ENCODE peak calls at places on chromosomes 7 and 10, in seven cellular contexts. Y is AG09319, X is foreskin fibroblast, K is mammary epithelial cell, P is K562, U is foreskin keratinocyte, Z is left ventricle myocardium inferior. R is an unnamed sample.

GRCh38 chr7:121872831-121873764 is at the start of gene PTPRZ1:
- DNase-seq in Y (no peak), X (peak), K (peak), P (no peak), U (peak), Z (no peak), R (no peak)

GRCh38 chr10:11551915-11552602 is 59.4 kb downstream of the USP6NL start:
- DNase-seq in Y (no peak), X (peak), K (peak), P (peak), U (peak), Z (no peak), R (peak)

GRCh38 chr10:124252097-124252715 is 158.8 kb upstream of the CHST15 start:
- DNase-seq in Y (no peak), X (no peak), K (no peak), P (no peak), U (no peak), Z (no peak), R (no peak)

GRCh38 chr7:46784746-46785145 is 797.2 kb downstream of the TNS3 start:
- DNase-seq in Y (no peak), X (peak), K (peak), P (no peak), U (peak), Z (no peak), R (peak)

GRCh38 chr7:155129186-155129585 is 59.1 kb downstream of the HTR5A start:
- DNase-seq in Y (no peak), X (no peak), K (no peak), P (no peak), U (no peak), Z (no peak), R (no peak)

GRCh38 chr10:5943536-5943935 is 33.8 kb downstream of the IL15RA start:
- DNase-seq in Y (peak), X (peak), K (no peak), P (no peak), U (no peak), Z (peak), R (peak)

GRCh38 chr7:123961731-123962130 is 36.7 kb downstream of the SPAM1 start:
- DNase-seq in Y (no peak), X (no peak), K (peak), P (no peak), U (no peak), Z (no peak), R (no peak)

GRCh38 chr7:30469303-30469702 is 9.3 kb downstream of the NOD1 start:
- DNase-seq in Y (peak), X (peak), K (peak), P (no peak), U (peak), Z (peak), R (peak)

GRCh38 chr10:22620140-22620857 is 94.1 kb downstream of the PIP4K2A start:
- DNase-seq in Y (peak), X (peak), K (peak), P (peak), U (peak), Z (peak), R (peak)

GRCh38 chr10:129769381-129770116 is 194.5 kb downstream of the EBF3 start:
- DNase-seq in Y (no peak), X (no peak), K (no peak), P (no peak), U (no peak), Z (no peak), R (no peak)

GRCh38 chr10:92822060-92822634 is 26.2 kb upstream of the EXOC6 start:
- DNase-seq in Y (peak), X (peak), K (peak), P (peak), U (peak), Z (no peak), R (peak)

GRCh38 chr10:58780481-58780880 is 267.8 kb downstream of the BICC1 start:
- DNase-seq in Y (no peak), X (no peak), K (no peak), P (no peak), U (no peak), Z (no peak), R (no peak)

GRCh38 chr10:84296071-84296981 is 32.1 kb upstream of the CCSER2 start:
- DNase-seq in Y (no peak), X (peak), K (peak), P (no peak), U (no peak), Z (no peak), R (no peak)

GRCh38 chr7:6026011-6026819 is 5.0 kb upstream of the ANKRD61 start:
- DNase-seq in Y (no peak), X (peak), K (peak), P (peak), U (no peak), Z (peak), R (no peak)

GRCh38 chr7:133709036-133709880 is 417.9 kb upstream of the LRGUK start:
- DNase-seq in Y (no peak), X (no peak), K (no peak), P (no peak), U (no peak), Z (no peak), R (no peak)

GRCh38 chr7:74503061-74503460 is 49.4 kb downstream of the GTF2IRD1 start:
- DNase-seq in Y (no peak), X (no peak), K (no peak), P (no peak), U (no peak), Z (no peak), R (no peak)

GRCh38 chr7:110718514-110719205 is 372.3 kb upstream of the LRRN3 start:
- DNase-seq in Y (no peak), X (no peak), K (no peak), P (no peak), U (no peak), Z (no peak), R (no peak)

GRCh38 chr10:86803156-86803555 is 46.7 kb downstream of the BMPR1A start:
- DNase-seq in Y (no peak), X (no peak), K (no peak), P (no peak), U (no peak), Z (no peak), R (no peak)

GRCh38 chr7:140017543-140017942 is 45.2 kb downstream of the PARP12 start:
- DNase-seq in Y (no peak), X (no peak), K (no peak), P (no peak), U (no peak), Z (no peak), R (no peak)

DNA sequence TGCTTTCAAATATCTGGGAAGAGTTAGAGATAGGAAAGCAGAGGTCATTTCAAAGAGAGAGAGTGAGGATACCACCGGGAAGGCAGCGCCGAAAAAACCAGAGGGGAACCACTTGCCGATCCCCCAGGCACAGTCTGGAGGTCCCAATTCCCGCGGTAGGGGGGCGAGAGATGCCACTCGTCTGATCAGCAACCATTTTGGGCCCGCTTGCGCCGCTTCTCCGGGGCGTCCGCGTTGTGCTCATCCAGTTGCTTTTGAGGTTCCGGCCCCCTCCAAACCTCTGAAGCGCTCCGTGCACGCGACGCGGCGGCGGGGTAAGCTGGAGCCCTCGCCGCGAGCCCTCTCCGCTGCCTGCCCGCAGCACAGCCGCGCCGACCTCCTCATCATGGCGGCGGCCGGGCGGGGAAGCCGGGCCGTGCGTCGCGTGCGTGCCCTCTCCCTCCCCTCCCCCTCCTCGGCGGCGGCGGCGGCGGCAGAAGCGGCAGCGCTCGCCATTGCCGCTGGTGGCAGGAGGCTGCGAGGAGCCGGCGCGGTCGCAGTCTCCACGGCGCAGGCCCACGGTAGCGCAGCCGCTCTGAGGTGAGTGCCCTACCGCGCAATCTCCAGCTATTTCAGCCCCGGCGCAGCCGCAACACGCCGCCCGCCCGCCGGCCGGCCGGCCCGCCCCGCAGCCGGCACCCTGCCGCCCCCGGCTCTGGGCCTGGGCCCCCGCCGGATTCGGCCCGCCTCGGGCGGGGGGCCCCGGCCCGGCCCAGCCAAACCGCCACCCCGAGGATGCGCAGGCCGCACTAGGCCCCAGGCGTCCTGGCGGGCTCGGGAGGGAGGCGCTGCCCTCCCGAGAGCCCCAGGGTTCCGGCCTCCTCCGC is at the start of gene NRF1:
- DNase-seq in Y (peak), X (peak), K (peak), P (peak), U (peak), Z (peak), R (peak)
- TF ChIP-seq CTCF in Y (no peak), X (no peak), K (no peak), P (peak), U (peak), Z (peak), R (no peak)

DNA sequence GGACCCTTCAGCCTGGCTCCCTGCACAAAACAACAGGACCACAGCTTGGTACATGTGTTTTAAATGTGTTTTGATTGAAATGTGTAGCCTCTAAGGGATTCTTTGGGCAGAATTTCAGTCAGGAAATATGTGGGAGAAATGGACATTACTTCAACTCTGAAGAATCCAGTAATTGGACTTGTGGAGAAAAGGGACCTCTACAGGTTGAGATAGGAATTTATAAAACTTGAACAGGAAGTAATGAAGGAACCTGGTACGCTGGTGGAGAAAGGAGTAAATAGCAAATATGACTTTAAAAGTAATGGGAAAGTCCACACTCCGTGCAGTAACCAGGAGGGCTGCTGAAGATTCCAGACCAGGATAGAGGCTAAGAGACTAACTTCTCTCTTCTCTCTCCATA is 220.5 kb downstream of the LHFPL3 start:
- DNase-seq in Y (no peak), X (no peak), K (no peak), P (peak), U (no peak), Z (no peak), R (no peak)
- TF ChIP-seq CTCF in Y (no peak), X (no peak), K (no peak), P (peak), U (no peak), Z (no peak), R (no peak)

DNA sequence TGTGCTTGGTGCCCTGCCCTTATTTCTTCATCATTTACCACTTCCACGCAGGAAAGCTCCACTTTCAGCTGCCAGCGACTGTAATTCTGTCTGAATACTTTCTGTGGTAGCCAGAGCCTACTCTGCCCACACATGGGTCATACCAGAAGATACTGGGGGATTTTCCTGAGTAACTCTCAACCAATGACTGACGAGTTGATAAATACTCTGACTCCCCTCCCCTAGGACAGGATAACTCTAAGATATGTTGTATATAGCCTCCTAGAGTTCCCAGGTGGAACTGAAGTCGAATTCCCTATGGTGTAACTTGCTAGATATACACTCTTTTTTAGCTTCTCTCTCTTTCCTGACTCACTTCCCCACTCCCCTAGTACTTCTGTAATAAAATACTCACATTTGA is 29.8 kb downstream of the SEM1 start:
- DNase-seq in Y (no peak), X (no peak), K (no peak), P (no peak), U (no peak), Z (no peak), R (no peak)
- TF ChIP-seq CTCF in Y (no peak), X (no peak), K (no peak), P (no peak), U (no peak), Z (no peak), R (no peak)

DNA sequence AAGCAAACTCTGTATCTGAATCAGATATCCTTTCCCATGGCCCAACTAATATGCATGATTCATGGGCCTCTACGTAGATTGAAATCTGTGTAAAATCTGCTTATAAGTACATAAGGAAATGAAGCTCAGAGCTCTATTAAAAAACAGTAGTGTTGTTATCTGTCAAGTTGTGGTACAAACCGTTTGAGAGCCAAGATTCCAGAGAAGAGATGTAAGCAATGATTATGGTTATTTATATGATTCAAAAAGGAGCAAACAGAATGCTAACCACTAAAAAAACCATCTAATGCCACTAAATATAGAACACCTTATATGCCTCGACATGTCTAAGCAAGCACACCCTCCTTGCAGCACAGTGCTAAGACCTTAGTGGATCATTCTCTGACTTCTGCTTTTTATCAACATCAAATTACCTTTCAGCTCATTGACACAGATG is 26.6 kb downstream of the RPP38 start:
- DNase-seq in Y (no peak), X (no peak), K (peak), P (no peak), U (peak), Z (no peak), R (peak)
- TF ChIP-seq CTCF in Y (no peak), X (no peak), K (no peak), P (no peak), U (no peak), Z (no peak), R (no peak)

DNA sequence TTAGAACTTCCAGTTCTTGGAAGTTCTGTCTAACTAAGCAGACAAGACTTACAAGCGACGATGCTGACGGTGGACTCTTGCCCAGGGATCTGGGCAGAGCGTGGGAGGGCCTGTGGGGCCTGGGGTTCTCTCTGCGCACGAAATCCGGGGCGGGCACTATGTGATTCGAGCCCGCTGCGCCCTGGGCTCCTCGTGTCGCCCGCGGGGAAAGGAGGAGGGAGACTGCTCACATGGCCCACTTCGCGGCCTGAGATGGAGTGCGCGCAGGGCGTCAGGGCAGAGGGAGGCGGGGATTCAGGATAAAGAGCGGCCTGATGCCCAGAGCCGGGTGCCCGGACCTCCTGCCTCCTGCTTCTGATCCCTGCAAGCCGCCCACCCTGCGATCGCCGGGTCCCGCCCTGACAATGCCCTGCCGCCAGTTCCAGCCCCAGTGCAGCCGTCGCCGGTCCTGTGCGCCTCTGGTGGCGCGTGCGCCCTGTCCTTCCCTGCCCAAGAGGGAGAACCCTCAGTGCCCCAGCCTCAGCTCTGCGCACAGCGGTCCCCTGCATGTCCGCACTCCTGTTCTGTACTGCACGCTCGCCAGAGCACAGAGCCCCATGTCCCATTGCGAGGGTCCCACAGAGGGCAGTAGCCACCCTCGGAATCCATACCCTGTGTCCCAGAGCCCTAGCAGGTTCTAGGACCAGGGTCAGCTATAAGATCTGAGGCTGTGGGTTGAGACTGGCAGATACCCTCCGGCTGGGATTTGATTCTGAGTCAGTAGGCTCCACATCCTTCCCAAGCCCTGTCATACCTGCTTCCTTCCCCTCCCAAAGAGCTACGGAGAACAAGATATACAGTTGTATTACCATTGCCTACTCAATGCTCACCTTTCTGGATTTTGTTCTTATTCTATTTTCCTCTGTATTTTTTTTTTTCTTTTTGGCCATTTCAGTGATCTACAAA is 99.4 kb upstream of the TMEM106B start:
- DNase-seq in Y (no peak), X (peak), K (no peak), P (no peak), U (no peak), Z (no peak), R (no peak)
- TF ChIP-seq CTCF in Y (no peak), X (no peak), K (no peak), P (no peak), U (no peak), Z (no peak), R (peak)

DNA sequence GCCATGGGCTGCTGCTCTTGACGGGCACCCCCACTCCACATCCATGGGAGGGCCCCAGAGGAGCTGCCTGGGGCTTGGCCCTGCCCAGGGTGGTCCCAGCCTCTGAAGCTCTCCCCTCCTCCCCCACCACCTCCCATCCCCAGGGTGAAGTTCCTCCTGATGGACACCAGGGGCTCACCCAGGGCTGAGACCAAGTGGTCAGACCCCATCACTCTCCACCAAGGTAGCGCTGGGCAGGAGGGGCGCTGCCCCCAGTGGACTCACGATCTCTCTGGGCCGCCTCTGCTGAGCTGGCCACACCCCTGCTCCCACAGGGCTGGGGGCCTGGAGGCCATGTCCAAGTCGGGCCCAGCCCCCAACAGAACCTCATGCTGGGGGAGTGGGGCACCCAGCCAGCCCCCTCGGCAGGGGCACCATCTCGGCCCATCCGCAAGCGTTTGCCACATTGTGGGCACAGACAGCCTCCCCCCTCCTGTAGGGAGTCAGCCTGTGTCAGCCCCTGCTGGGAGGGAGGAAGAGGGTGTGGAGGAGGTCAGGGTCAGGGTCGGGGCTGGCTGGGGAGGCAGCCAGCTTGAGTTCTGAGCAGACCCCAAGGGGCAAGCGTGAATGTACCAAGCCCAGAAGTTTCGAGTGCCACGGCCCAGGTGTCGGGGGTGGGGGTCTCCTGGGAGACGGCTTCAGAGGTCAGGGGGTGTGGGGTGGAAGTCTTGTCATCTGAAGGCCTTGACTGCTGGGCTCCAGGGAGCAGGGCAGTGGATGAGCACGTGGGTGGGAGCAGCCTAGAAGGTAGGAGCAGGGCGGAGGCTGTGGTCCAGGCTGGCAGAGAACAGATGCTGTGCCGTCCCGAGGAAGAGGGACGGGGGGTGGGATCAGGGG is 2.8 kb downstream of the UPK3B start:
- DNase-seq in Y (no peak), X (no peak), K (no peak), P (peak), U (no peak), Z (no peak), R (no peak)
- TF ChIP-seq CTCF in Y (peak), X (no peak), K (no peak), P (peak), U (peak), Z (peak), R (peak)